ENCODE peak calls at places on chromosomes 12 and 14, in seven cellular contexts. One of them, this sample, is unnamed.

GRCh38 chr12:127823801-127824200 is 443.2 kb upstream of the TMEM132C start:
- DNase-seq in A673: no peak
- DNase-seq in foreskin keratinocyte: no peak
- DNase-seq in psoas muscle: no peak
- DNase-seq in lower lobe of right lung: no peak
- DNase-seq in neural progenitor cell: no peak
- DNase-seq in OCI-LY7: peak; percentile 68
- DNase-seq in this sample: no peak

GRCh38 chr12:101230547-101230946 is 20.5 kb upstream of the SLC5A8 start:
- DNase-seq in neural progenitor cell: no peak
- DNase-seq in A673: no peak
- DNase-seq in psoas muscle: no peak
- DNase-seq in foreskin keratinocyte: peak; percentile 92
- DNase-seq in OCI-LY7: no peak
- DNase-seq in lower lobe of right lung: no peak
- DNase-seq in this sample: no peak

GRCh38 chr12:30599631-30600030 is 96.0 kb downstream of the IPO8 start:
- DNase-seq in OCI-LY7: no peak
- DNase-seq in foreskin keratinocyte: no peak
- DNase-seq in psoas muscle: no peak
- DNase-seq in neural progenitor cell: no peak
- DNase-seq in A673: peak; percentile 79
- DNase-seq in lower lobe of right lung: no peak
- DNase-seq in this sample: no peak

GRCh38 chr12:132174703-132175490 is 30.6 kb downstream of the NOC4L start:
- DNase-seq in psoas muscle: peak; percentile 38
- DNase-seq in OCI-LY7: no peak
- DNase-seq in lower lobe of right lung: no peak
- DNase-seq in A673: no peak
- DNase-seq in foreskin keratinocyte: no peak
- DNase-seq in neural progenitor cell: no peak
- DNase-seq in this sample: no peak

GRCh38 chr14:88248606-88249005 is 74.5 kb downstream of the KCNK10 start:
- DNase-seq in A673: no peak
- DNase-seq in psoas muscle: no peak
- DNase-seq in OCI-LY7: no peak
- DNase-seq in foreskin keratinocyte: peak; percentile 67
- DNase-seq in neural progenitor cell: no peak
- DNase-seq in lower lobe of right lung: no peak
- DNase-seq in this sample: no peak

GRCh38 chr12:52351196-52352059 is 15.9 kb downstream of the KRT85 start:
- DNase-seq in neural progenitor cell: no peak
- DNase-seq in psoas muscle: no peak
- DNase-seq in A673: no peak
- DNase-seq in OCI-LY7: no peak
- DNase-seq in lower lobe of right lung: no peak
- DNase-seq in foreskin keratinocyte: no peak
- DNase-seq in this sample: no peak

GRCh38 chr12:98738539-98738938 is 93.4 kb downstream of the APAF1 start:
- DNase-seq in OCI-LY7: no peak
- DNase-seq in psoas muscle: no peak
- DNase-seq in A673: no peak
- DNase-seq in foreskin keratinocyte: no peak
- DNase-seq in neural progenitor cell: no peak
- DNase-seq in lower lobe of right lung: no peak
- DNase-seq in this sample: no peak

GRCh38 chr12:131834798-131835615 is 6.8 kb downstream of the MMP17 start:
- DNase-seq in neural progenitor cell: no peak
- DNase-seq in OCI-LY7: no peak
- DNase-seq in A673: no peak
- DNase-seq in foreskin keratinocyte: no peak
- DNase-seq in lower lobe of right lung: no peak
- DNase-seq in psoas muscle: no peak
- DNase-seq in this sample: no peak

GRCh38 chr14:44625098-44625497 is 118.0 kb upstream of the FSCB start:
- DNase-seq in neural progenitor cell: no peak
- DNase-seq in lower lobe of right lung: no peak
- DNase-seq in foreskin keratinocyte: no peak
- DNase-seq in OCI-LY7: no peak
- DNase-seq in psoas muscle: no peak
- DNase-seq in A673: no peak
- DNase-seq in this sample: no peak

GRCh38 chr12:106280101-106280500 is 22.4 kb upstream of the TCP11L2 start:
- DNase-seq in OCI-LY7: no peak
- DNase-seq in foreskin keratinocyte: no peak
- DNase-seq in psoas muscle: no peak
- DNase-seq in A673: no peak
- DNase-seq in lower lobe of right lung: no peak
- DNase-seq in neural progenitor cell: no peak
- DNase-seq in this sample: peak; percentile 14

GRCh38 chr12:7096006-7096903 is 4.0 kb upstream of the C1R start:
- DNase-seq in neural progenitor cell: no peak
- DNase-seq in lower lobe of right lung: no peak
- DNase-seq in OCI-LY7: no peak
- DNase-seq in A673: no peak
- DNase-seq in psoas muscle: no peak
- DNase-seq in foreskin keratinocyte: no peak
- DNase-seq in this sample: no peak

GRCh38 chr12:22687677-22688076 is 62.7 kb downstream of the ETNK1 start:
- DNase-seq in OCI-LY7: no peak
- DNase-seq in A673: no peak
- DNase-seq in foreskin keratinocyte: no peak
- DNase-seq in neural progenitor cell: no peak
- DNase-seq in lower lobe of right lung: no peak
- DNase-seq in psoas muscle: no peak
- DNase-seq in this sample: no peak

GRCh38 chr12:1093166-1093751 is 102.2 kb downstream of the ERC1 start:
- DNase-seq in psoas muscle: no peak
- DNase-seq in lower lobe of right lung: no peak
- DNase-seq in neural progenitor cell: peak; percentile 72
- DNase-seq in OCI-LY7: peak; percentile 72
- DNase-seq in A673: peak; percentile 79
- DNase-seq in foreskin keratinocyte: no peak
- DNase-seq in this sample: no peak

GRCh38 chr12:67877697-67878096 is 111.5 kb upstream of the IFNG-AS1 start:
- DNase-seq in OCI-LY7: no peak
- DNase-seq in lower lobe of right lung: no peak
- DNase-seq in foreskin keratinocyte: no peak
- DNase-seq in psoas muscle: no peak
- DNase-seq in neural progenitor cell: no peak
- DNase-seq in A673: no peak
- DNase-seq in this sample: no peak

GRCh38 chr14:76876076-76876475 is 49.9 kb downstream of the LRRC74A start:
- DNase-seq in lower lobe of right lung: no peak
- DNase-seq in neural progenitor cell: peak; percentile 83
- DNase-seq in foreskin keratinocyte: peak; percentile 43
- DNase-seq in OCI-LY7: peak; percentile 54
- DNase-seq in psoas muscle: peak; percentile 74
- DNase-seq in A673: peak; percentile 83
- DNase-seq in this sample: no peak

GRCh38 chr12:120231316-120232011 is 30.6 kb upstream of the RPLP0 start:
- DNase-seq in neural progenitor cell: no peak
- DNase-seq in foreskin keratinocyte: peak; percentile 95
- DNase-seq in lower lobe of right lung: peak; percentile 68
- DNase-seq in A673: peak; percentile 94
- DNase-seq in psoas muscle: no peak
- DNase-seq in OCI-LY7: peak; percentile 30
- DNase-seq in this sample: no peak

GRCh38 chr14:92959189-92959531 is 36.2 kb downstream of the CHGA start:
- DNase-seq in OCI-LY7: no peak
- DNase-seq in A673: no peak
- DNase-seq in foreskin keratinocyte: no peak
- DNase-seq in psoas muscle: no peak
- DNase-seq in neural progenitor cell: no peak
- DNase-seq in lower lobe of right lung: no peak
- DNase-seq in this sample: no peak

GRCh38 chr12:3947781-3948180 is 74.6 kb upstream of the PARP11 start:
- DNase-seq in A673: peak; percentile 19
- DNase-seq in lower lobe of right lung: no peak
- DNase-seq in OCI-LY7: no peak
- DNase-seq in foreskin keratinocyte: no peak
- DNase-seq in psoas muscle: no peak
- DNase-seq in neural progenitor cell: no peak
- DNase-seq in this sample: no peak

GRCh38 chr14:50122291-50122690 is 5.9 kb upstream of the VCPKMT start:
- DNase-seq in A673: no peak
- DNase-seq in lower lobe of right lung: no peak
- DNase-seq in foreskin keratinocyte: no peak
- DNase-seq in psoas muscle: no peak
- DNase-seq in neural progenitor cell: no peak
- DNase-seq in OCI-LY7: no peak
- DNase-seq in this sample: no peak

GRCh38 chr12:118850244-118850825 is 131.0 kb upstream of the SRRM4 start:
- DNase-seq in neural progenitor cell: peak; percentile 60
- DNase-seq in lower lobe of right lung: peak; percentile 40
- DNase-seq in OCI-LY7: peak; percentile 25
- DNase-seq in foreskin keratinocyte: no peak
- DNase-seq in A673: peak; percentile 22
- DNase-seq in psoas muscle: no peak
- DNase-seq in this sample: no peak

GRCh38 chr12:89636054-89636775 is 72.4 kb downstream of the ATP2B1 start:
- DNase-seq in psoas muscle: no peak
- DNase-seq in A673: no peak
- DNase-seq in OCI-LY7: no peak
- DNase-seq in foreskin keratinocyte: peak; percentile 65
- DNase-seq in neural progenitor cell: no peak
- DNase-seq in lower lobe of right lung: no peak
- DNase-seq in this sample: no peak

GRCh38 chr14:69610859-69611263 is 535 bp upstream of the SUSD6 start:
- DNase-seq in foreskin keratinocyte: no peak
- DNase-seq in lower lobe of right lung: no peak
- DNase-seq in A673: no peak
- DNase-seq in OCI-LY7: no peak
- DNase-seq in psoas muscle: no peak
- DNase-seq in neural progenitor cell: peak; percentile 41
- DNase-seq in this sample: no peak

GRCh38 chr12:45122776-45123380 is 72.0 kb upstream of the DBX2 start:
- DNase-seq in A673: peak; percentile 84
- DNase-seq in neural progenitor cell: peak; percentile 52
- DNase-seq in psoas muscle: no peak
- DNase-seq in OCI-LY7: no peak
- DNase-seq in lower lobe of right lung: no peak
- DNase-seq in foreskin keratinocyte: no peak
- DNase-seq in this sample: no peak

GRCh38 chr12:61538951-61539350 is 721.3 kb upstream of the USP15 start:
- DNase-seq in lower lobe of right lung: no peak
- DNase-seq in psoas muscle: no peak
- DNase-seq in A673: peak; percentile 35
- DNase-seq in neural progenitor cell: peak; percentile 23
- DNase-seq in foreskin keratinocyte: no peak
- DNase-seq in OCI-LY7: peak; percentile 70
- DNase-seq in this sample: no peak
- TF ChIP-seq CTCF in lower lobe of right lung: no peak
- TF ChIP-seq CTCF in psoas muscle: no peak
- TF ChIP-seq CTCF in A673: peak; percentile 37
- TF ChIP-seq CTCF in neural progenitor cell: peak; percentile 50
- TF ChIP-seq CTCF in foreskin keratinocyte: peak; percentile 64
- TF ChIP-seq CTCF in OCI-LY7: peak; percentile 85
- TF ChIP-seq CTCF in this sample: peak; percentile 21

GRCh38 chr14:54727929-54728328 is 161.0 kb downstream of the SAMD4A start:
- DNase-seq in lower lobe of right lung: no peak
- DNase-seq in OCI-LY7: no peak
- DNase-seq in foreskin keratinocyte: no peak
- DNase-seq in A673: peak; percentile 72
- DNase-seq in neural progenitor cell: no peak
- DNase-seq in psoas muscle: peak; percentile 49
- DNase-seq in this sample: no peak

GRCh38 chr14:54725998-54726397 is 159.1 kb downstream of the SAMD4A start:
- DNase-seq in A673: no peak
- DNase-seq in foreskin keratinocyte: no peak
- DNase-seq in OCI-LY7: no peak
- DNase-seq in psoas muscle: no peak
- DNase-seq in neural progenitor cell: no peak
- DNase-seq in lower lobe of right lung: no peak
- DNase-seq in this sample: no peak

GRCh38 chr14:54724772-54725325 is 157.9 kb downstream of the SAMD4A start:
- DNase-seq in psoas muscle: no peak
- DNase-seq in lower lobe of right lung: no peak
- DNase-seq in A673: no peak
- DNase-seq in foreskin keratinocyte: no peak
- DNase-seq in OCI-LY7: no peak
- DNase-seq in neural progenitor cell: no peak
- DNase-seq in this sample: no peak

GRCh38 chr14:54730156-54730961 is 163.4 kb downstream of the SAMD4A start:
- DNase-seq in A673: no peak
- DNase-seq in foreskin keratinocyte: no peak
- DNase-seq in neural progenitor cell: no peak
- DNase-seq in lower lobe of right lung: no peak
- DNase-seq in OCI-LY7: peak; percentile 33
- DNase-seq in psoas muscle: no peak
- DNase-seq in this sample: no peak

GRCh38 chr14:54728700-54729527 is 162.0 kb downstream of the SAMD4A start:
- DNase-seq in neural progenitor cell: no peak
- DNase-seq in A673: no peak
- DNase-seq in foreskin keratinocyte: no peak
- DNase-seq in lower lobe of right lung: no peak
- DNase-seq in psoas muscle: peak; percentile 44
- DNase-seq in OCI-LY7: no peak
- DNase-seq in this sample: no peak
- H3K4me1 ChIP-seq in neural progenitor cell: peaks cover 5% of the 10 kb centered on the region
- H3K4me1 ChIP-seq in A673: peaks cover 29% of the 10 kb centered on the region
- H3K4me1 ChIP-seq in foreskin keratinocyte: peaks cover 5% of the 10 kb centered on the region
- H3K4me1 ChIP-seq in lower lobe of right lung: peaks cover 13% of the 10 kb centered on the region
- H3K4me1 ChIP-seq in psoas muscle: peaks cover 51% of the 10 kb centered on the region
- H3K4me1 ChIP-seq in OCI-LY7: peaks cover 7% of the 10 kb centered on the region
- H3K4me1 ChIP-seq in this sample: peaks cover 24% of the 10 kb centered on the region

DNA sequence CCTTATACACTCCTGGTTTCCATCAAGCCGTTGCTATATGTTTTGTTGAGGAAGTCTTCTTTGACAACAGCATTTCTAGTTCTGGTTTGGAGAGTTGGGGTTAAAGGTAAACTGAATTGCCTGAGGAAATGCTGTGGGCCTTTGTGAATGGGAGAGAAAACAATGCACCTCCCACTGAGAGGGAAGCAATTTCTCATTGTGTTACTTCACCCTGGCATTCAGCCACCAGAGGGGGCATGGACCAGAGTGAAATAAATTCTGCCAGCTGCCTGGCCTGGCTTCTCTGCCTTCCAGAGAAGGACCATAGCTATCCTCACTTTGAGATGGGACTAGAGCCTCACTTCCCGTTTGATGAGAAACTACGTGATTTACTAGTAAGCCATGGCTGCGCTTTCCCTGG is 475.3 kb downstream of the EGLN3 start:
- DNase-seq in neural progenitor cell: peak; percentile 95
- DNase-seq in psoas muscle: no peak
- DNase-seq in OCI-LY7: peak; percentile 11
- DNase-seq in A673: peak; percentile 80
- DNase-seq in foreskin keratinocyte: peak; percentile 7
- DNase-seq in lower lobe of right lung: no peak
- DNase-seq in this sample: no peak
- TF ChIP-seq CTCF in neural progenitor cell: peak; percentile 70
- TF ChIP-seq CTCF in psoas muscle: no peak
- TF ChIP-seq CTCF in OCI-LY7: peak; percentile 67
- TF ChIP-seq CTCF in A673: peak; percentile 47
- TF ChIP-seq CTCF in foreskin keratinocyte: peak; percentile 69
- TF ChIP-seq CTCF in lower lobe of right lung: peak; percentile 21
- TF ChIP-seq CTCF in this sample: peak; percentile 6

DNA sequence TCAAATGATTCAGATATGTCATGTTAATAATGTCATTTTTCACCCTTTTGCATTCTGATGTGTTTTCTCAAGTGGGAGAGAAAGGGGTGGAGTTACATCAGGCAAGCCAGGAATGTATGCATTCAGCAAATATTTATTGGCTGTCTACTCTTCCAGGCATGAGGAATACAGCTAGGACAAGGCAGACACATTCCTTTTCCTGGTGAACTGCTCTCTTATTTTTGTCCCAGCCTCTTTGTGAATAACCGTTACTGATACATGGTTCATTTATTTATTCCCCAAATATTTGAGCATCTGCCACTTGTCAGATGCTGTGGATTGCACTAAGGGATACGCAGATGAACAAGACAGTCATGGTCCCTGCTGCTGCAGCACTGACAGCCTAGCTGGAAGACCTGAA is 6.1 kb downstream of the PELI2 start:
- DNase-seq in foreskin keratinocyte: no peak
- DNase-seq in A673: no peak
- DNase-seq in neural progenitor cell: no peak
- DNase-seq in lower lobe of right lung: no peak
- DNase-seq in psoas muscle: no peak
- DNase-seq in OCI-LY7: no peak
- DNase-seq in this sample: no peak
- H3K4me1 ChIP-seq in foreskin keratinocyte: no peaks in the 10 kb centered on the region
- H3K4me1 ChIP-seq in A673: peaks cover 12% of the 10 kb centered on the region
- H3K4me1 ChIP-seq in neural progenitor cell: peaks cover 51% of the 10 kb centered on the region
- H3K4me1 ChIP-seq in lower lobe of right lung: peaks cover 33% of the 10 kb centered on the region
- H3K4me1 ChIP-seq in psoas muscle: no peaks in the 10 kb centered on the region
- H3K4me1 ChIP-seq in OCI-LY7: no peaks in the 10 kb centered on the region
- H3K4me1 ChIP-seq in this sample: peaks cover 43% of the 10 kb centered on the region

This sample was measured in esophagus muscularis mucosa.